ENCODE peak calls at places on chromosome 18, in four cellular contexts. D is nephron progenitor cell, L is NCI-H446, A is T-cell. U is an unnamed sample.

GRCh38 chr18:2905802-2906521 is 59.2 kb downstream of the EMILIN2 start:
- DNase-seq in D (peak; percentile 30), L (no peak), A (peak; percentile 15), U (peak; percentile 91)

GRCh38 chr18:48767090-48767670 is 183.6 kb downstream of the SMAD7 start:
- DNase-seq in D (peak; percentile 45), L (no peak), A (no peak), U (peak; percentile 32)

GRCh38 chr18:13243363-13243762 is 24.8 kb downstream of the LDLRAD4 start:
- DNase-seq in D (no peak), L (no peak), A (no peak), U (no peak)

GRCh38 chr18:74990563-74991081 is 218.3 kb downstream of the PTGR3 start:
- DNase-seq in D (no peak), L (no peak), A (no peak), U (no peak)

GRCh38 chr18:77530732-77531131 is 281.1 kb downstream of the GALR1 start:
- DNase-seq in D (no peak), L (no peak), A (no peak), U (no peak)

GRCh38 chr18:22279741-22280452 is 110.5 kb downstream of the GATA6 start:
- DNase-seq in D (no peak), L (no peak), A (no peak), U (no peak)

GRCh38 chr18:79629606-79630005 is 50.0 kb upstream of the CTDP1 start:
- DNase-seq in D (no peak), L (no peak), A (no peak), U (no peak)

GRCh38 chr18:65768379-65768778 is 17.6 kb downstream of the CDH7 start:
- DNase-seq in D (no peak), L (no peak), A (no peak), U (no peak)

GRCh38 chr18:13232971-13233565 is 14.5 kb downstream of the LDLRAD4 start:
- DNase-seq in D (no peak), L (no peak), A (no peak), U (no peak)

GRCh38 chr18:27276886-27277285 is 91.8 kb upstream of the CHST9 start:
- DNase-seq in D (no peak), L (no peak), A (no peak), U (no peak)

GRCh38 chr18:37935086-37935485 is 369.5 kb upstream of the CELF4 start:
- DNase-seq in D (no peak), L (no peak), A (no peak), U (no peak)

GRCh38 chr18:61657066-61657732 is 235.6 kb downstream of the RNF152 start:
- DNase-seq in D (no peak), L (no peak), A (no peak), U (no peak)

GRCh38 chr18:6219116-6219717 is 195.5 kb downstream of the L3MBTL4 start:
- DNase-seq in D (peak; percentile 74), L (peak; percentile 11), A (no peak), U (peak; percentile 52)